ENCODE peak calls at places on chromosomes 6 and 20, in nine cellular contexts. D is epithelial cell of esophagus; F is endodermal cell; W is tibial nerve; I is right cardiac atrium; Y is tibial artery; R is lung; G is effector memory CD4-positive, alpha-beta T cell; Z is kidney epithelial cell. O is an unnamed sample.

GRCh38 chr6:158057213-158057987 is 75.7 kb downstream of the SYNJ2 start:
- DNase-seq in D (peak; percentile 95), F (no peak), W (no peak), I (no peak), Y (peak; percentile 38), R (no peak), G (no peak), Z (peak; percentile 88), O (peak; percentile 84)

GRCh38 chr20:44629017-44629385 is 22.5 kb downstream of the ADA start:
- DNase-seq in D (no peak), F (no peak), W (no peak), I (no peak), Y (no peak), R (no peak), G (no peak), Z (no peak), O (no peak)

GRCh38 chr6:2192971-2193370 is 52.4 kb downstream of the GMDS start:
- DNase-seq in D (no peak), F (no peak), W (no peak), I (no peak), Y (no peak), R (no peak), G (no peak), Z (no peak), O (no peak)

GRCh38 chr6:88763160-88763559 is 200.3 kb downstream of the RNGTT start:
- DNase-seq in D (peak; percentile 2), F (no peak), W (no peak), I (no peak), Y (no peak), R (no peak), G (no peak), Z (no peak), O (no peak)

GRCh38 chr6:6834356-6835342 is 246.1 kb downstream of the LY86 start:
- DNase-seq in D (peak; percentile 58), F (no peak), W (no peak), I (no peak), Y (no peak), R (peak; percentile 70), G (no peak), Z (no peak), O (no peak)

GRCh38 chr6:105836889-105837288 is 249.2 kb upstream of the PRDM1 start:
- DNase-seq in D (peak; percentile 50), F (no peak), W (no peak), I (no peak), Y (no peak), R (no peak), G (no peak), Z (peak; percentile 45), O (no peak)

GRCh38 chr20:13771853-13772453 is 12.8 kb downstream of the ESF1 start:
- DNase-seq in D (peak; percentile 25), F (no peak), W (no peak), I (no peak), Y (no peak), R (no peak), G (no peak), Z (no peak), O (no peak)

GRCh38 chr6:137697267-137697938 is 169.7 kb upstream of the TNFAIP3 start:
- DNase-seq in D (peak; percentile 72), F (peak; percentile 82), W (no peak), I (no peak), Y (no peak), R (no peak), G (no peak), Z (peak; percentile 82), O (no peak)

GRCh38 chr6:6557871-6558270 is 30.6 kb upstream of the LY86 start:
- DNase-seq in D (peak; percentile 83), F (no peak), W (no peak), I (no peak), Y (no peak), R (no peak), G (no peak), Z (no peak), O (no peak)

GRCh38 chr20:50285376-50286173 is 94.9 kb downstream of the CEBPB start:
- DNase-seq in D (no peak), F (no peak), W (peak; percentile 63), I (peak; percentile 47), Y (peak; percentile 66), R (no peak), G (no peak), Z (no peak), O (no peak)

GRCh38 chr20:50286609-50287008 is 96.0 kb downstream of the CEBPB start:
- DNase-seq in D (peak; percentile 58), F (no peak), W (peak; percentile 59), I (peak; percentile 77), Y (peak; percentile 86), R (peak; percentile 59), G (no peak), Z (no peak), O (peak; percentile 77)

GRCh38 chr20:50287512-50287911 is 96.9 kb downstream of the CEBPB start:
- DNase-seq in D (no peak), F (no peak), W (no peak), I (peak; percentile 4), Y (no peak), R (no peak), G (no peak), Z (no peak), O (no peak)

GRCh38 chr20:50284811-50285375 is 94.3 kb downstream of the CEBPB start:
- DNase-seq in D (no peak), F (no peak), W (no peak), I (peak; percentile 33), Y (no peak), R (no peak), G (no peak), Z (no peak), O (no peak)

GRCh38 chr20:50286174-50286511 is 95.5 kb downstream of the CEBPB start:
- DNase-seq in D (no peak), F (no peak), W (no peak), I (no peak), Y (no peak), R (no peak), G (no peak), Z (no peak), O (no peak)
- H3K4me3 ChIP-seq in D (no peak overlapping the region), F (no peak overlapping the region), W (no peak overlapping the region), I (no peak overlapping the region), Y (peak overlapping the region; percentile 9), R (no peak overlapping the region), G (no peak overlapping the region), Z (no peak overlapping the region), O (peak overlapping the region; percentile 11)

DNA sequence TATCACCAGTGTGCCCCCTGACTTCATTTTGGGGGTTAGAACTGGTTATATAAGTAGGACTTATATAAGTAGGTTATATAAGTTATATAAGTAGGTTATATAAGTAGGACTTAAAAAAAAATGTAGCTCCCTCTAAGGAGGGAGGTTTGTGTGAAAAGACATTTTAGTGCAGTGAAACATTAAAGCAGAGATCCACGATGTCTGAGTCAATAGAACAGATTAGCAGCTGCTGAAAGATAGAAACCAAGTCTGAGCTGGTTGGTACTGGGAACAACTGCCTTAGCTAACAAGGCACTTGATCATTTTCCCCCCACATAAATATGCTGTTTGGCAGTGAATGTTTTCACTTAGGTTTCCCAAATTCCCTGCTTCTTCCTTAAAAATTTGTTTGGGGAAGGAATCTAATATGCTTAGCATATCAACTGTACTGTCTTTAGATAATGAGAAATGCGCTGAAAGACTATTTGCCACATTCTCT is 2.1 kb upstream of the RPS12 start:
- DNase-seq in D (peak; percentile 58), F (no peak), W (no peak), I (no peak), Y (no peak), R (no peak), G (no peak), Z (no peak), O (no peak)
- H3K4me3 ChIP-seq in D (peak overlapping the region; percentile 85), F (peak overlapping the region; percentile 90), W (peak overlapping the region; percentile 81), I (peak overlapping the region; percentile 97), Y (peak overlapping the region; percentile 81), R (no peak overlapping the region), G (peak overlapping the region; percentile 72), Z (no peak overlapping the region), O (peak overlapping the region; percentile 86)

GRCh38 chr6:7841781-7842468 is 68.7 kb downstream of the TXNDC5 start:
- DNase-seq in D (no peak), F (no peak), W (no peak), I (no peak), Y (no peak), R (no peak), G (no peak), Z (no peak), O (peak; percentile 30)
- H3K4me3 ChIP-seq in D (no peak overlapping the region), F (no peak overlapping the region), W (no peak overlapping the region), I (no peak overlapping the region), Y (no peak overlapping the region), R (no peak overlapping the region), G (no peak overlapping the region), Z (no peak overlapping the region), O (no peak overlapping the region)

GRCh38 chr20:31841928-31842327 is 3.5 kb downstream of the FOXS1 start:
- DNase-seq in D (peak; percentile 17), F (no peak), W (no peak), I (peak; percentile 67), Y (peak; percentile 54), R (no peak), G (no peak), Z (peak; percentile 85), O (no peak)

GRCh38 chr20:31839782-31840487 is 5.5 kb downstream of the FOXS1 start:
- DNase-seq in D (no peak), F (no peak), W (no peak), I (no peak), Y (no peak), R (no peak), G (no peak), Z (no peak), O (no peak)

GRCh38 chr20:31842471-31843157 is 2.8 kb downstream of the FOXS1 start:
- DNase-seq in D (no peak), F (peak; percentile 82), W (no peak), I (peak; percentile 79), Y (no peak), R (no peak), G (no peak), Z (no peak), O (no peak)

GRCh38 chr20:31843288-31843687 is 2.1 kb downstream of the FOXS1 start:
- DNase-seq in D (no peak), F (no peak), W (no peak), I (no peak), Y (no peak), R (no peak), G (no peak), Z (no peak), O (no peak)

GRCh38 chr20:31840906-31841816 is 4.2 kb downstream of the FOXS1 start:
- DNase-seq in D (no peak), F (no peak), W (no peak), I (no peak), Y (no peak), R (no peak), G (no peak), Z (no peak), O (no peak)
- H3K4me3 ChIP-seq in D (no peak overlapping the region), F (no peak overlapping the region), W (no peak overlapping the region), I (no peak overlapping the region), Y (peak overlapping the region; percentile 62), R (no peak overlapping the region), G (no peak overlapping the region), Z (no peak overlapping the region), O (no peak overlapping the region)

O was measured in skeletal muscle cell.